ENCODE peak calls at places on chromosome 2, in five cellular contexts. H is adipocyte, N is HCT116, D is right atrium auricular region, E is NCI-H1694 treated with DMSO at 0.1 percent for 48 hours. T is an unnamed sample.

GRCh38 chr2:95024306-95024880 is 1.1 kb upstream of the MAL start:
- DNase-seq in H (no peak), N (no peak), D (no peak), E (no peak), T (no peak)

GRCh38 chr2:210046851-210047486 is 44.5 kb downstream of the RPE start:
- DNase-seq in H (no peak), N (no peak), D (no peak), E (no peak), T (no peak)

GRCh38 chr2:12765203-12765602 is 48.5 kb downstream of the TRIB2 start:
- DNase-seq in H (peak), N (no peak), D (no peak), E (no peak), T (no peak)

GRCh38 chr2:40049782-40050181 is 270.7 kb upstream of the THUMPD2 start:
- DNase-seq in H (peak), N (no peak), D (no peak), E (no peak), T (no peak)

GRCh38 chr2:63743170-63743975 is 98.3 kb upstream of the UGP2 start:
- DNase-seq in H (no peak), N (no peak), D (no peak), E (no peak), T (no peak)

GRCh38 chr2:178863856-178864620 is 56.8 kb upstream of the TTN start:
- DNase-seq in H (peak), N (no peak), D (peak), E (peak), T (no peak)

GRCh38 chr2:134360750-134361487 is 107.0 kb downstream of the MGAT5 start:
- DNase-seq in H (no peak), N (no peak), D (no peak), E (peak), T (no peak)

GRCh38 chr2:28991021-28991420 is 9.9 kb downstream of the TOGARAM2 start:
- DNase-seq in H (peak), N (no peak), D (no peak), E (no peak), T (no peak)

GRCh38 chr2:49619804-49620203 is 465.5 kb upstream of the FSHR start:
- DNase-seq in H (no peak), N (no peak), D (no peak), E (peak), T (peak)

GRCh38 chr2:39593439-39594393 is 72.0 kb upstream of the TMEM178A start:
- DNase-seq in H (peak), N (peak), D (peak), E (no peak), T (peak)

GRCh38 chr2:109126501-109126860 is 2.5 kb upstream of the SH3RF3 start:
- DNase-seq in H (peak), N (no peak), D (peak), E (no peak), T (peak)

GRCh38 chr2:40975175-40975574 is 523.3 kb upstream of the SLC8A1 start:
- DNase-seq in H (no peak), N (no peak), D (no peak), E (no peak), T (no peak)

GRCh38 chr2:56688661-56689060 is 504.9 kb downstream of the CCDC85A start:
- DNase-seq in H (no peak), N (no peak), D (no peak), E (no peak), T (no peak)

GRCh38 chr2:21468609-21469008 is 344.8 kb downstream of the TDRD15 start:
- DNase-seq in H (no peak), N (no peak), D (no peak), E (no peak), T (no peak)

GRCh38 chr2:109450574-109451265 is 163.0 kb downstream of the SEPTIN10 start:
- DNase-seq in H (no peak), N (no peak), D (no peak), E (peak), T (no peak)

GRCh38 chr2:181596556-181596955 is 60.3 kb downstream of the CERKL start:
- DNase-seq in H (no peak), N (no peak), D (no peak), E (no peak), T (no peak)

GRCh38 chr2:189783451-189783926 is 650 bp downstream of the ORMDL1 start:
- DNase-seq in H (peak), N (no peak), D (no peak), E (peak), T (peak)

GRCh38 chr2:58594175-58594574 is 353.1 kb upstream of the FANCL start:
- DNase-seq in H (no peak), N (peak), D (no peak), E (peak), T (peak)

T was measured in ACHN.